ENCODE peak calls at places on chromosomes 13 and 19, in seven cellular contexts. N, R, F, D, K, B and A are unnamed samples.

GRCh38 chr19:6038634-6039405 is 60.9 kb upstream of the RANBP3 start:
- DNase-seq in B (no peak), D (no peak), F (no peak), N (no peak), K (no peak), R (no peak), A (no peak)

GRCh38 chr13:30744056-30744684 is 8.8 kb downstream of the ALOX5AP start:
- DNase-seq in K (peak), B (no peak), N (peak), F (no peak), R (no peak), D (no peak), A (no peak)

GRCh38 chr19:46906221-46906620 is 45.4 kb downstream of the ARHGAP35 start:
- DNase-seq in K (no peak), B (no peak), N (no peak), F (no peak), D (no peak), R (no peak), A (no peak)

GRCh38 chr19:39133431-39134270 is 8.1 kb downstream of the PAK4 start:
- DNase-seq in N (no peak), K (no peak), F (no peak), R (no peak), D (peak), B (no peak), A (no peak)

GRCh38 chr19:3765121-3765520 is 2.6 kb downstream of the MRPL54 start:
- DNase-seq in K (no peak), D (no peak), F (no peak), R (no peak), N (no peak), B (no peak), A (no peak)

GRCh38 chr19:6273701-6274601 is 5.8 kb downstream of the MLLT1 start:
- DNase-seq in D (peak), F (peak), K (peak), R (no peak), B (peak), N (no peak), A (no peak)

GRCh38 chr19:28898279-28898678 is 314.7 kb downstream of the UQCRFS1 start:
- DNase-seq in B (no peak), K (peak), R (no peak), N (no peak), F (no peak), D (no peak), A (no peak)

GRCh38 chr13:97307882-97308624 is 85.9 kb downstream of the MBNL2 start:
- DNase-seq in K (peak), B (no peak), N (no peak), F (peak), R (no peak), D (peak), A (no peak)

GRCh38 chr19:56153507-56153906 is 12.4 kb downstream of the ZNF444 start:
- DNase-seq in R (no peak), D (peak), N (no peak), B (no peak), F (no peak), K (no peak), A (no peak)

GRCh38 chr13:36131931-36132297 is 732 bp upstream of the DCLK1 start:
- DNase-seq in F (no peak), B (peak), N (no peak), R (no peak), K (peak), D (peak), A (no peak)

GRCh38 chr13:52033039-52033438 is 8.5 kb downstream of the UTP14C start:
- DNase-seq in N (no peak), D (no peak), K (no peak), B (no peak), R (no peak), F (no peak), A (no peak)

GRCh38 chr19:29162694-29163093 is 50.3 kb downstream of the UQCRFS1 start:
- DNase-seq in K (no peak), R (no peak), B (no peak), D (no peak), N (no peak), F (no peak), A (no peak)

GRCh38 chr19:46909356-46909755 is 48.6 kb downstream of the ARHGAP35 start:
- DNase-seq in F (no peak), K (no peak), D (no peak), B (no peak), N (no peak), R (no peak), A (no peak)

GRCh38 chr19:18203408-18203862 is 407 bp downstream of the RAB3A start:
- DNase-seq in D (peak), B (no peak), F (no peak), K (peak), R (no peak), N (no peak), A (no peak)

GRCh38 chr13:110206170-110206569 is 100.8 kb downstream of the COL4A1 start:
- DNase-seq in R (no peak), D (no peak), B (no peak), F (no peak), N (no peak), K (no peak), A (no peak)

GRCh38 chr13:25882732-25883357 is 169.0 kb downstream of the SHISA2 start:
- DNase-seq in F (no peak), B (no peak), D (no peak), R (no peak), K (no peak), N (no peak), A (no peak)

GRCh38 chr13:110616103-110617101 is 1.1 kb downstream of the NAXD start:
- DNase-seq in N (no peak), R (no peak), B (no peak), K (peak), D (peak), F (peak), A (no peak)